ENCODE peak calls at places on chromosomes 5 and 9, in four cellular contexts. F is pancreas, M is AG10803, W is PC-9. R is an unnamed sample.

GRCh38 chr9:77582572-77583365 is 65.4 kb downstream of the GNA14 start:
- DNase-seq in F (no peak), M (no peak), W (no peak), R (no peak)

GRCh38 chr9:97220894-97221477 is 86.5 kb upstream of the CCDC180 start:
- DNase-seq in F (peak), M (no peak), W (no peak), R (peak)

GRCh38 chr9:133505901-133506652 is 18.7 kb downstream of the MYMK start:
- DNase-seq in F (no peak), M (peak), W (no peak), R (peak)

GRCh38 chr5:143249851-143250250 is 153.6 kb downstream of the NR3C1 start:
- DNase-seq in F (no peak), M (no peak), W (no peak), R (no peak)

GRCh38 chr5:112036206-112036605 is 279.2 kb upstream of the NREP start:
- DNase-seq in F (no peak), M (peak), W (no peak), R (no peak)

GRCh38 chr5:77709993-77710392 is 66.1 kb downstream of the TBCA start:
- DNase-seq in F (no peak), M (peak), W (no peak), R (no peak)

GRCh38 chr9:92642599-92642998 is 27.3 kb downstream of the IPPK start:
- DNase-seq in F (peak), M (no peak), W (no peak), R (no peak)

GRCh38 chr5:175572922-175573321 is 84.9 kb upstream of the HRH2 start:
- DNase-seq in F (no peak), M (no peak), W (no peak), R (peak)

GRCh38 chr9:5500441-5501235 is 9.7 kb upstream of the PDCD1LG2 start:
- DNase-seq in F (no peak), M (peak), W (no peak), R (no peak)

GRCh38 chr5:150131978-150132694 is 23.5 kb downstream of the PDGFRB start:
- DNase-seq in F (no peak), M (peak), W (no peak), R (peak)

GRCh38 chr9:12464910-12465512 is 228.2 kb upstream of the TYRP1 start:
- DNase-seq in F (no peak), M (peak), W (peak), R (no peak)

GRCh38 chr5:145978171-145978570 is 41.8 kb downstream of the SH3RF2 start:
- DNase-seq in F (no peak), M (no peak), W (no peak), R (no peak)

GRCh38 chr5:108748010-108748353 is 285 bp downstream of the FER start:
- DNase-seq in F (no peak), M (no peak), W (no peak), R (no peak)

GRCh38 chr5:66881475-66882161 is 285.4 kb downstream of the MAST4 start:
- DNase-seq in F (no peak), M (no peak), W (no peak), R (no peak)

DNA sequence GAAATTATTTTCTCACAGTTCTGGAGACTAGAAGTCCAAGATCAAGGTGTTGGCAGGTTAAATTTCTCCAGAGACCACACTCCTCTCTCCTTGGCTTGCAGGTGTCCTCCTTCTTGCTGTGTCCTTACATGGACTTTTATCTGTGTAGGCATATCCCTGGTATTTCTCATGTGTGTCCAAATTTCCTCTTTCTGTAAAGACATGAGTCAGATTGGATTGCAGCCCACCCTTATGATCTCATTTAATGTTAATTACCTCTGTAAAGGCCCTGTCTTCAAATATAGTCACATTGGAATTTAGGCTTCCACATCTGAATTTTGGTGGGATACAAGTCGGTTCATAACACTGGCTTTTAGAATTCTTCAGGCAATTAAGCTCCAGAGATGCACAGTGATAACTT is 322.2 kb upstream of the GRIA1 start:
- DNase-seq in F (no peak), M (no peak), W (no peak), R (peak)
- TF ChIP-seq CTCF in F (no peak), M (no peak), W (no peak), R (no peak)

GRCh38 chr9:130845254-130845653 is 10.2 kb downstream of the ABL1 start:
- DNase-seq in F (no peak), M (no peak), W (no peak), R (no peak)
- H3K4me3 ChIP-seq in F (no peak), M (no peak), W (no peak), R (peak)

GRCh38 chr5:180088561-180088960 is 17.0 kb upstream of the RNF130 start:
- DNase-seq in F (no peak), M (no peak), W (no peak), R (no peak)

GRCh38 chr5:180093651-180094382 is 22.3 kb upstream of the RNF130 start:
- DNase-seq in F (no peak), M (no peak), W (no peak), R (no peak)

GRCh38 chr5:180093241-180093640 is 21.7 kb upstream of the RNF130 start:
- DNase-seq in F (no peak), M (no peak), W (no peak), R (no peak)

GRCh38 chr5:180090098-180090768 is 18.7 kb upstream of the RNF130 start:
- DNase-seq in F (peak), M (peak), W (peak), R (peak)

DNA sequence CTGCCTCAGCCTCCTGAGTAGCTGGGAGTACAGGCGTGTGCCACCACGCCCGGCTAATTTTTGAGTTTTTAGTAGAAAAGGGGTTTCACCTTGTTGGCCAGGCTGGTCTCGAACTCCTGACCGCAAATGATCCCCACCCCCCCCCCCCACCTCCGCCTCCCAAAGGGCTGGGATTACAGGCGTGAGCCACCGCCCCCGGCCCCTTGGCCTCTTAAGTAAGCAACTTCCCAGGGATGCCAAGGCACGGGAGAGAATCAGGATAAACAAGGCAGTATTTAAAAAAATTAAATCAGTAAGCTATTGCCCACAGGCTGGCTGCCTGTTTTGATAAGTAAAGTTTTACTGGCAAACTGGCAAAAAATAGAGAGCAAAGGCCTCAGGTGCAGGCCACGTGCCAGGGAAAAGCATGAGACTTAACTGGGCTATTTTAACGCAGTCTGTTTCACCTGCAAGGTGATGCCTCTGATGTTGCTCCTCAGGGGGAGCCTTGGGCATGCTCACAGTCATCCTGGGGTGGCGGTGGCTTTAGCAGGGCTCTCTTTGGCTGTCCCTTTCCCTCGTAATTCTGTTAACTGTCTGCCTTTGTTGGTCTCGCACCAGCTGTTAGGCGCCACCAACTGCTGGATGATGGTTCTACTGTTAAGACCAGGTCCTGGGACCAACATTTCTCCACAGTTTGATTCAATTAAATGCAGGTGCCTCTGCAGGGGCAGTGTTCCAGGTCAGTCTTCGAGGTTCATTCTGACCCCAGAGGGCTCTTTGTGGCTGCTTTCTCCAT is 19.4 kb upstream of the RNF130 start:
- DNase-seq in F (no peak), M (peak), W (peak), R (peak)
- TF ChIP-seq CTCF in F (no peak), M (peak), W (no peak), R (no peak)

DNA sequence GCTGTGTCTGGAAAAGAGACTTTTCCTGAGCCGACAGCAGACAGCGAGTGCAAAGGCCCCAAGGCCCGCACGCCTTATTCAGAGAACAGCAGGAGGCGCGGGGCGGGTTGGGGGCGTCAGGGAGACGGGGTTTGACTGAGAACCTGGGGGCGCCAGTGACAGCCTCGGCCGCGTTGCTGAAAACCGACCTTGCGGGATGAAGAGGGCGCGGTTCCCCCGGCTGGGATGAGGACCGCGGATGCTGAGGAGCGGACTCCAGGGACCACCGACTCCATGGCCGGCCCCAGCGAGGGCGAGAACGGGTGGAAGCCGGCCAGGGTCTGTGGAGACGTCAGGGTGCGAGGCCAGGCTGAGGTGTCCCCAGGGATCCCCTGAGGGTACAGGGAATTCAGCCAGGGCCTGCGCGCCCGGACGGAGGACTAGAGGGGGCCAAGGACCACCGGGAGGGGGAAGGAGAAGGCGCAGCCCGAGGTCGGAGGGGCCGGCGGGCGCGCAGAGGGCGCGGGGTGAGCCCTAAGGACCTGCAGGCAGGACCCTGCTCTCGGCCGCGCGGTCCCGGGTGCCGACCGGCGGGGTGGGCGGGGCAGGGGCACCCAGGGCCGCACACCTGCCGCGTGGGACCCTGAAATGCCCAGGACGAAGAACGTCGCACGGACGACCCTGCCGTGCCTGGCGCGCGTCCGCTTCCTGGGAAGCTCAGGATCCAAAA is 836 bp upstream of the AHRR start:
- DNase-seq in F (no peak), M (no peak), W (no peak), R (no peak)
- H3K4me3 ChIP-seq in F (no peak), M (peak), W (no peak), R (peak)

DNA sequence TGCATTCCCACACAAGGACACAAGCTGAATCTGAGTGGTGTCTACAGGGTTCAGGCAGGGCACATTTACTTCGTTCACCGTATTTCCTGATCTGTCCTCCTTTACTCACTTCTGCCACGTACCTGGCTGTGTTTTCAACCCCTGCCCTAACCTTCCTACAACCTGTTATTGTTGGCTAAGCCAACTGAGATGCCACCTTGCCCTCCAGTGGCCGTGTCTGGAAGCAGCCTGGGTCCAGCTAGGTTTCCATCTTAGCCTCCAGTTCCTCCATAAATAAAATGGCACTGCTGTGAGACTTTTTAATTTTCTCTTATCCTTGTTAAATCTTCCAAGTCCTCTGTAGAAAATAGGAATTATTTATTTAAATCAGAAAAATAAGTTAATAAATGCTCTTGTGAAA is 64.8 kb downstream of the ATP10B start:
- DNase-seq in F (peak), M (no peak), W (peak), R (no peak)
- TF ChIP-seq CTCF in F (peak), M (peak), W (peak), R (no peak)

GRCh38 chr9:137034039-137034708 is 2.3 kb upstream of the FUT7 start:
- DNase-seq in F (no peak), M (no peak), W (peak), R (no peak)

GRCh38 chr9:137035507-137035834 is 3.6 kb upstream of the FUT7 start:
- DNase-seq in F (no peak), M (no peak), W (no peak), R (no peak)

GRCh38 chr9:137035937-137036336 is 4.0 kb upstream of the FUT7 start:
- DNase-seq in F (no peak), M (no peak), W (no peak), R (no peak)

GRCh38 chr9:137032893-137033292 is 1.0 kb upstream of the FUT7 start:
- DNase-seq in F (no peak), M (no peak), W (no peak), R (no peak)

DNA sequence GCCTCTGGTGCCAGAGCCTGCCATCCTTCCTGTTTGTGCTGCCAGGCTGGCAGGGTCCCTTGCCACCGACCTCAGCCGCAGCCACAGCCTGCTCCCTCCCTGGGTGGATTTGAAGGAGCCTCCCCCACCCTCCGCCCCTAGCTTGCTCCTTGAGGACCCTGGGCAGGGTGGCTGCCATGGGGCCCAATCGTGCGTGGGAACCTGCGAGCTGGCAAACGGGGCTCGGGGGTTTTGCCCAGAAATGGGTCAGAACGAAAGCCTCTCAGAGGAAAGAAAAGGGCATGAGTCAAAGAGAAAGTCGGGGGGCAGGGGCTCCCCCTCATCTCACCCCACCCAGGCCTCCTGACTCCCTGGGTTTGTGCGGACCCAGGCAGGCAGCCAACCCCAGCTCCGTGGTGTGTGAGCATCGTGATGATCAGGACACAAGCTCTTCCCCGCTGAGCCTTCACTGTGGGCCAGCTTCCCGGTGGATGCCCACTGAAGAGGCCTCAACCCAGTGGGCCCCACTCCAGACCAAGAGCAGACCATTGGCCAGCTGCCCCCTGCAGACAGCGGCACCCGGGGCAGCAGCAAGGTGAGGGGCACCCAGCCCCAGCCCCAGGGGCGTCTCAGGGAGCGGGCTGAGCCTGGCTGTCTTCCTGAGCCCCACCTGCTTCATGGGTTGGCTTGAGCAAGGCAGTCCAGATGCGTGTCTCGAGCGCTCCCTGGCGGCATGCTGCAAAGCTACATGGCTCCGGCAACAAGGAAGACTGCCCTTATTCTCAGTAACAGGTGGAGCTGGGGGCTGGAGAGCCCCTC is 3.0 kb upstream of the FUT7 start:
- DNase-seq in F (peak), M (peak), W (peak), R (peak)
- H3K4me3 ChIP-seq in F (no peak), M (no peak), W (peak), R (no peak)

DNA sequence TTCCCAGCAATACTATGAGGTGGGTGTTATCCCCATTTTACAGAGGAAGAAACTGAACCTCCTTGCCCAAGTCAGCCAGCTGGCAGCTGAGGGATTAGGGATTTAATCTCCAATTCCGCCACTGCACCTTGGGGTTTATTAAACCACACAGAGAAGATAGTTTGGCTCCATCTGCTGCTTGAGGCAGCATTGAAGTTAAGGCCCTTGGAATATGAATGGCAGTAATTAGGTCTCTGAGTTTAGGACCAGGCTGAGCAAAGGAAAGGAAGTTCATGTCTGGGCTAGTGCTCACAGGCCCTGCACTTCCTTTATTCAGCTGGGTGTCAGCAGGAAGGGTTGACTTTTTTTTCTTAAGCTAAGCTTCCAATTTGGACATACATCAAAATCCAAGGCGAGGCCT is 86.9 kb upstream of the GDNF start:
- DNase-seq in F (no peak), M (peak), W (no peak), R (peak)
- TF ChIP-seq CTCF in F (no peak), M (no peak), W (no peak), R (peak)

GRCh38 chr5:180207593-180207992 is 1.4 kb downstream of the RASGEF1C start:
- DNase-seq in F (no peak), M (no peak), W (no peak), R (no peak)

GRCh38 chr5:180210961-180211760 is 2.1 kb upstream of the RASGEF1C start:
- DNase-seq in F (no peak), M (no peak), W (no peak), R (no peak)

GRCh38 chr5:180208435-180209081 is 453 bp downstream of the RASGEF1C start:
- DNase-seq in F (peak), M (no peak), W (peak), R (no peak)

GRCh38 chr5:180208038-180208434 is 975 bp downstream of the RASGEF1C start:
- DNase-seq in F (no peak), M (no peak), W (no peak), R (no peak)

GRCh38 chr5:180209137-180209581 is at the start of gene RASGEF1C:
- DNase-seq in F (peak), M (peak), W (peak), R (peak)
- H3K4me3 ChIP-seq in F (no peak), M (peak), W (peak), R (no peak)

R was measured in foreskin fibroblast.